ENCODE peak calls at places on chromosomes 13 and 19, in seven cellular contexts. O is aorta, E is tibial artery, R is OCI-LY7, T is cardiac muscle cell, J is prostate gland, N is uterus. L is an unnamed sample.

GRCh38 chr19:38134538-38135149 is 89.4 kb downstream of the DPF1 start:
- DNase-seq in O (no peak), E (no peak), R (peak; percentile 57), T (peak; percentile 53), J (no peak), N (no peak), L (no peak)

GRCh38 chr19:49932041-49932451 is 2.7 kb upstream of the NUP62 start:
- DNase-seq in O (no peak), E (no peak), R (no peak), T (no peak), J (no peak), N (no peak), L (no peak)

GRCh38 chr13:19573072-19573716 is 11.9 kb upstream of the TPTE2 start:
- DNase-seq in O (no peak), E (no peak), R (no peak), T (no peak), J (no peak), N (no peak), L (no peak)

GRCh38 chr13:78604782-78605611 is 1.6 kb upstream of the POU4F1 start:
- DNase-seq in O (no peak), E (no peak), R (peak; percentile 84), T (no peak), J (no peak), N (no peak), L (no peak)

GRCh38 chr19:11096210-11096841 is 7.1 kb downstream of the LDLR start:
- DNase-seq in O (no peak), E (peak; percentile 77), R (no peak), T (peak; percentile 85), J (no peak), N (peak; percentile 80), L (peak; percentile 19)

GRCh38 chr19:40607898-40608621 is 6.9 kb downstream of the LTBP4 start:
- DNase-seq in O (no peak), E (no peak), R (no peak), T (no peak), J (no peak), N (no peak), L (no peak)

GRCh38 chr13:44651724-44652123 is 75.6 kb upstream of the TSC22D1 start:
- DNase-seq in O (no peak), E (no peak), R (no peak), T (no peak), J (no peak), N (no peak), L (no peak)

GRCh38 chr19:10718205-10719196 is 622 bp downstream of the DNM2 start:
- DNase-seq in O (peak; percentile 83), E (no peak), R (peak; percentile 63), T (peak; percentile 51), J (no peak), N (peak; percentile 30), L (peak; percentile 63)

GRCh38 chr19:33772858-33773180 is 23.9 kb upstream of the KCTD15 start:
- DNase-seq in O (no peak), E (no peak), R (no peak), T (no peak), J (no peak), N (no peak), L (no peak)

GRCh38 chr19:51146751-51147150 is 4.7 kb downstream of the SIGLEC7 start:
- DNase-seq in O (no peak), E (no peak), R (no peak), T (no peak), J (no peak), N (no peak), L (no peak)

GRCh38 chr19:12665281-12665573 is 1.3 kb downstream of the MAN2B1 start:
- DNase-seq in O (no peak), E (peak; percentile 79), R (peak; percentile 92), T (no peak), J (no peak), N (no peak), L (peak; percentile 87)

GRCh38 chr19:51688665-51689571 is 4.2 kb upstream of the SPACA6 start:
- DNase-seq in O (peak; percentile 98), E (peak; percentile 97), R (no peak), T (peak; percentile 99), J (peak; percentile 86), N (peak; percentile 96), L (no peak)

GRCh38 chr13:92074658-92075057 is 676.2 kb downstream of the GPC5 start:
- DNase-seq in O (no peak), E (no peak), R (peak; percentile 52), T (peak; percentile 22), J (no peak), N (no peak), L (no peak)

GRCh38 chr19:41748012-41748411 is 7.3 kb upstream of the CEACAM6 start:
- DNase-seq in O (no peak), E (no peak), R (no peak), T (no peak), J (no peak), N (no peak), L (no peak)

GRCh38 chr13:97259787-97260641 is 37.9 kb downstream of the MBNL2 start:
- DNase-seq in O (no peak), E (peak; percentile 66), R (no peak), T (peak; percentile 85), J (no peak), N (no peak), L (no peak)

GRCh38 chr13:97261254-97262015 is 39.3 kb downstream of the MBNL2 start:
- DNase-seq in O (no peak), E (no peak), R (no peak), T (no peak), J (no peak), N (no peak), L (no peak)

GRCh38 chr13:97263160-97263559 is 41.0 kb downstream of the MBNL2 start:
- DNase-seq in O (no peak), E (no peak), R (no peak), T (no peak), J (no peak), N (no peak), L (no peak)

GRCh38 chr13:97264663-97265062 is 42.5 kb downstream of the MBNL2 start:
- DNase-seq in O (no peak), E (no peak), R (no peak), T (no peak), J (no peak), N (no peak), L (no peak)

GRCh38 chr13:97262058-97262457 is 39.9 kb downstream of the MBNL2 start:
- DNase-seq in O (no peak), E (no peak), R (no peak), T (no peak), J (no peak), N (no peak), L (no peak)
- H3K4me1 ChIP-seq in O (peaks cover 18% of the 10 kb centered on the region), E (no peaks in the 10 kb centered on the region), R (peaks cover 8% of the 10 kb centered on the region), T (peaks cover 41% of the 10 kb centered on the region), J (peaks cover 5% of the 10 kb centered on the region), N (peaks cover 10% of the 10 kb centered on the region), L (peaks cover 25% of the 10 kb centered on the region)

DNA sequence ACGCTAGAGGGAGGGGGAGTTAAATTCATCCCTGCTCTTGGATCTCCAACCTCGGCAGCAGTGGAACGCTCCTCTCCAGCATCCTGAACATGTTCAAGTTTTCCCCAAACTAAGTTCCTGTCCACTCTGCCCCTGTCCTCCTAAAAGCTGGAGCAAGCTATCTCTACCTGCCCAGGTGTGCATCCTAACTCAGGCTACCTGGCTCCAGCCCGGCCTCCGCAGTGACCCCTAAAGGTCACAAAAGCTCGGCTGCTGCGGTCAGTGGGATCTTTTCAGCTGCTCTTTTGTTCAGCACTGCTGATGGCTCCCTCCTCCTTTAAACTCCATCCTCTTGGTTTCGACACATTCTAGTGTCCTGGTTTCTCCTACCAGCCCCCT is 1.4 kb downstream of the DCUN1D2 start:
- DNase-seq in O (no peak), E (no peak), R (no peak), T (no peak), J (no peak), N (no peak), L (no peak)
- H3K4me3 ChIP-seq in O (no peak overlapping the region), E (peak overlapping the region; percentile 95), R (peak overlapping the region; percentile 82), T (peak overlapping the region; percentile 90), J (peak overlapping the region; percentile 89), N (peak overlapping the region; percentile 81), L (peak overlapping the region; percentile 75)

DNA sequence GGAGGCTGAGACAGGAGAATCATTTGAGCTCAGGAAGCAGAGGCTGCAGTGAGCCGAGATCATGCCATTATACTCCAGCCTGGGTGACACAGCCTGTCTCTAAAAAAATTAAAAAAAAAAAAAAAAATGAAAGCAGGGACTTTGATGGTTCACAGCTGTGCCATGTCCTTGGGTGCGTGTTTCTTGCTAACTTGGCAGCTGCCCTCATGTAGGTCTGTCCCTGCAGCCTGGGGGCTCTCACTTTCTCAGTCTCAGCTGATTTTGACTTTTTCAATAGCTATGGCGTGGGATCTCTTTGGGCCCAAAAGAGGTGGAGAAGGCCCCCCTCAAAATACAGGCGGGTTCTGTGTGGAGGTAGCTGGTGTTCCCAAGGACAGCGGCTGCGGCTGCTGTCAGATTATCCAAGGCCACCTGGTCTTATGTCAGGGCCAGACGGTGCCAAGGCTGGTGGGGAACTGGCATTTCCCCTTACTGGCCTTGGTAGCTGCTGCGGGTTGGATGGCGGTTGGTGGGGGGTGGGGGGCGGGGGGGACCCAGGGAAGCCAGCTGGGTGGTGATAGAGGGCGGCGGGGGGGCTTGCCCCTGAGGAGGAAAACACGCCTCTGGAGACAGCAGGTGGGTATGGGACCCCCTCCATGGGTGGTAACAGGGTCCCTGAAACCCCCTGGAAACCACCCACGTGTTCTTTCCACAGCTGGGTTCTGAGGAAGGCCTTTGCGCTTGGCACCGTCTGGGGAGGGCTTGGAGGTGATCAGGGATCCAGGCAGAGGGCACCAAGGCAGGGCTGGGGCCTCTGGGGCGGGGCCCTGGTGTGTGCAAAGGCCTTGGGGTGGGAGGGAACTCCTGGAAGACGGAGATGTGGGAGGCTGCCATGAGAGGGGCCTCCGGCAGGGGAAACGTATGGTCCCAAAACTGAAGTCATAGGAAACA is 4.2 kb downstream of the TIMM13 start:
- DNase-seq in O (no peak), E (no peak), R (no peak), T (no peak), J (no peak), N (no peak), L (no peak)
- H3K4me1 ChIP-seq in O (no peaks in the 10 kb centered on the region), E (no peaks in the 10 kb centered on the region), R (peaks cover 16% of the 10 kb centered on the region), T (peaks cover 8% of the 10 kb centered on the region), J (peaks cover 15% of the 10 kb centered on the region), N (peaks cover 6% of the 10 kb centered on the region), L (peaks cover 23% of the 10 kb centered on the region)

DNA sequence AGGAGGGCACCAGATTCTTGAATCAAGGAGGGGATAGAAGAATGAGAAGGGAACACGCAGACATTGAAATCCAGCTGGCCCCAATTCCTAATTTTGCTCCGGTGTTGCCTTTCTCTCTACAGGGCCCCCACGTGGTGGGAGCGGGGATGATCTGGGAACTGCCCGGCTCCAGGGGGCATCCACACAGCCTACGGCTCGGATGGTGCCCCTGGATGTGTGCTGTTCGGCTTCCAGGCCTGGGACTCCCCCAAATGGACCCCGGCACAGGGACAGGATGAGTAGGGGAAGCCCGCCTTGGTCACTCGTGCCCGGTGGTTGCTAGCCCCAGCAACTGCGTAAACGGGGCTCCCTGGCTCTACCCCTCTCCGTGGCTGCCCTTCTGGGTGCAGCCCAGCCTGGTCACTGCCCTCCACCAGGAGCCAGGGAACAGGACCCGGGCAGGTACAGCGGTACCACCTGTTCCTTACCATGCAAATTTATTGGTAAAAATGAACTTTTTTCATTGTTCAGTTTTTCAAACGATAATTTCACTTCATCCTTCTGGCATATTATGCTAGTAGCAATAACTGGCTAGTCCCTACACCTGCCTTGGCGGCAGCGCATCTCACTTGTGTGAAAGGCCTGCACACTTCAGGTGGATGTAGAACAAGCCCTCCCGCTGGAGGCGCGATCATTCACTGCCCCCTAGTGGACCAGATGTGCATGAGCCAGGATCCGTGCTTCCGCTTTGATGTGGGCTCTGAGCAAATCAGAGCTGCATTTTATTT is 111.6 kb downstream of the TEX26 start:
- DNase-seq in O (peak; percentile 91), E (peak; percentile 86), R (peak; percentile 84), T (peak; percentile 91), J (peak; percentile 74), N (peak; percentile 81), L (peak; percentile 92)
- H3K4me3 ChIP-seq in O (no peak overlapping the region), E (no peak overlapping the region), R (no peak overlapping the region), T (no peak overlapping the region), J (no peak overlapping the region), N (no peak overlapping the region), L (peak overlapping the region; percentile 35)

L was measured in CD4-positive, CD25-positive, alpha-beta regulatory T cell.